ENCODE peak calls at places on chromosomes 2 and 18, in seven cellular contexts. W is dorsolateral prefrontal cortex; U is SW480; T is BJ; L is stimulated activated CD4-positive, alpha-beta T cell treated with anti-CD3 and anti-CD28 coated beads, Interleukin-15, amount 100 ng/mL, for 24 hours; X is Panc1; O is H4. K is an unnamed sample.

GRCh38 chr18:6781846-6782245 is 52.3 kb downstream of the ARHGAP28 start:
- DNase-seq in W (no peak), U (no peak), T (peak; percentile 15), L (no peak), X (no peak), O (no peak), K (no peak)

GRCh38 chr18:4603955-4604354 is 148.8 kb upstream of the DLGAP1 start:
- DNase-seq in W (no peak), U (no peak), T (no peak), L (no peak), X (no peak), O (no peak), K (no peak)

GRCh38 chr2:59502981-59503380 is 1050.5 kb downstream of the BCL11A start:
- DNase-seq in W (no peak), U (no peak), T (no peak), L (no peak), X (no peak), O (no peak), K (no peak)

GRCh38 chr18:10727477-10727876 is 201.7 kb downstream of the NAPG start:
- DNase-seq in W (peak; percentile 64), U (peak; percentile 23), T (no peak), L (no peak), X (no peak), O (peak; percentile 47), K (no peak)

GRCh38 chr2:233163486-233164103 is 87.9 kb upstream of the ATG16L1 start:
- DNase-seq in W (no peak), U (no peak), T (no peak), L (no peak), X (no peak), O (no peak), K (no peak)

GRCh38 chr2:173716458-173717052 is 248.6 kb downstream of the SP3 start:
- DNase-seq in W (no peak), U (no peak), T (no peak), L (no peak), X (no peak), O (no peak), K (no peak)

GRCh38 chr2:100780203-100781008 is 39.5 kb upstream of the NPAS2 start:
- DNase-seq in W (no peak), U (peak; percentile 99), T (no peak), L (no peak), X (no peak), O (peak; percentile 62), K (peak; percentile 62)

GRCh38 chr2:187994464-187995331 is 297.0 kb upstream of the GULP1 start:
- DNase-seq in W (no peak), U (no peak), T (no peak), L (no peak), X (no peak), O (peak; percentile 9), K (peak; percentile 33)

GRCh38 chr2:215071676-215072075 is 66.8 kb downstream of the ABCA12 start:
- DNase-seq in W (no peak), U (no peak), T (no peak), L (no peak), X (no peak), O (no peak), K (no peak)

GRCh38 chr2:48356701-48357322 is 173.1 kb upstream of the STON1 start:
- DNase-seq in W (no peak), U (no peak), T (no peak), L (no peak), X (no peak), O (peak; percentile 19), K (peak; percentile 37)

GRCh38 chr2:118062669-118063068 is 25.6 kb upstream of the INSIG2 start:
- DNase-seq in W (no peak), U (peak; percentile 57), T (no peak), L (no peak), X (no peak), O (no peak), K (no peak)

GRCh38 chr2:21251216-21251971 is 127.6 kb downstream of the TDRD15 start:
- DNase-seq in W (no peak), U (no peak), T (no peak), L (no peak), X (no peak), O (no peak), K (peak; percentile 22)

GRCh38 chr2:16861154-16861929 is 195.7 kb upstream of the CYRIA start:
- DNase-seq in W (no peak), U (no peak), T (no peak), L (no peak), X (no peak), O (no peak), K (no peak)

GRCh38 chr18:45341454-45341853 is 273.8 kb upstream of the SLC14A2 start:
- DNase-seq in W (no peak), U (no peak), T (no peak), L (no peak), X (no peak), O (no peak), K (no peak)

GRCh38 chr2:165646321-165646801 is 147.7 kb downstream of the GALNT3 start:
- DNase-seq in W (no peak), U (no peak), T (peak; percentile 41), L (no peak), X (no peak), O (no peak), K (peak; percentile 48)

GRCh38 chr2:174632847-174633620 is 35.4 kb upstream of the WIPF1 start:
- DNase-seq in W (no peak), U (no peak), T (no peak), L (no peak), X (no peak), O (no peak), K (peak; percentile 18)

GRCh38 chr2:235940330-235940729 is 227.9 kb downstream of the GBX2 start:
- DNase-seq in W (peak; percentile 67), U (peak; percentile 73), T (peak; percentile 60), L (no peak), X (no peak), O (peak; percentile 89), K (peak; percentile 66)

GRCh38 chr2:60486067-60486466 is 67.4 kb downstream of the BCL11A start:
- DNase-seq in W (no peak), U (no peak), T (no peak), L (no peak), X (no peak), O (no peak), K (no peak)

GRCh38 chr2:238117199-238118154 is 17.3 kb downstream of the ESPNL start:
- DNase-seq in W (no peak), U (no peak), T (no peak), L (no peak), X (no peak), O (no peak), K (no peak)

GRCh38 chr2:52365946-52366345 is 1334.0 kb upstream of the NRXN1 start:
- DNase-seq in W (no peak), U (no peak), T (no peak), L (no peak), X (no peak), O (no peak), K (no peak)

GRCh38 chr2:10332402-10333246 is 29.9 kb downstream of the HPCAL1 start:
- DNase-seq in W (no peak), U (no peak), T (no peak), L (no peak), X (no peak), O (no peak), K (no peak)

GRCh38 chr2:99682280-99683060 is 192.7 kb upstream of the REV1 start:
- DNase-seq in W (no peak), U (no peak), T (peak; percentile 38), L (no peak), X (no peak), O (no peak), K (no peak)

GRCh38 chr2:126849486-126849885 is 49.2 kb upstream of the TEX51 start:
- DNase-seq in W (no peak), U (no peak), T (no peak), L (no peak), X (no peak), O (no peak), K (no peak)

GRCh38 chr2:147398301-147398700 is 446.5 kb upstream of the ACVR2A start:
- DNase-seq in W (no peak), U (no peak), T (no peak), L (no peak), X (no peak), O (no peak), K (no peak)